ENCODE peak calls at places on chromosome 16, in ten cellular contexts. One of them, this sample, is unnamed.
A peak's percentile ranks its signal among the peaks of the same experiment; 100 is the strongest.

GRCh38 chr16:87125206-87126155 is 191.7 kb downstream of the C16orf95 start:
- DNase-seq in activated CD4-positive, alpha-beta memory T cell treated with anti-CD3 and anti-CD28 coated beads, Interleukin-2, amount 10 ng/mL, durations not matched to agents 7 days and 5 days: no peak
- DNase-seq in activated naive CD8-positive, alpha-beta T cell treated with anti-CD3 and anti-CD28 coated beads, Interleukin-2, amount 50 U/mL, for 24 hours: no peak
- DNase-seq in LoVo: no peak
- DNase-seq in CD4-positive, CD25-positive, alpha-beta regulatory T cell: no peak
- DNase-seq in uterus: no peak
- DNase-seq in NCI-H2029 treated with DMSO at 0.1 percent for 48 hours: no peak
- DNase-seq in HTR-8/SVneo: no peak
- DNase-seq in aorta: no peak
- DNase-seq in T-helper 2 cell: no peak
- DNase-seq in this sample: peak; percentile 46

GRCh38 chr16:81558444-81559175 is 114.0 kb downstream of the CMIP start:
- DNase-seq in aorta: peak; percentile 56
- DNase-seq in uterus: no peak
- DNase-seq in NCI-H2029 treated with DMSO at 0.1 percent for 48 hours: peak; percentile 56
- DNase-seq in LoVo: peak; percentile 81
- DNase-seq in HTR-8/SVneo: no peak
- DNase-seq in activated naive CD8-positive, alpha-beta T cell treated with anti-CD3 and anti-CD28 coated beads, Interleukin-2, amount 50 U/mL, for 24 hours: no peak
- DNase-seq in activated CD4-positive, alpha-beta memory T cell treated with anti-CD3 and anti-CD28 coated beads, Interleukin-2, amount 10 ng/mL, durations not matched to agents 7 days and 5 days: no peak
- DNase-seq in T-helper 2 cell: no peak
- DNase-seq in CD4-positive, CD25-positive, alpha-beta regulatory T cell: no peak
- DNase-seq in this sample: no peak

GRCh38 chr16:85261205-85261604 is 148.9 kb upstream of the CIBAR2 start:
- DNase-seq in CD4-positive, CD25-positive, alpha-beta regulatory T cell: no peak
- DNase-seq in activated naive CD8-positive, alpha-beta T cell treated with anti-CD3 and anti-CD28 coated beads, Interleukin-2, amount 50 U/mL, for 24 hours: no peak
- DNase-seq in HTR-8/SVneo: no peak
- DNase-seq in NCI-H2029 treated with DMSO at 0.1 percent for 48 hours: no peak
- DNase-seq in activated CD4-positive, alpha-beta memory T cell treated with anti-CD3 and anti-CD28 coated beads, Interleukin-2, amount 10 ng/mL, durations not matched to agents 7 days and 5 days: no peak
- DNase-seq in LoVo: no peak
- DNase-seq in T-helper 2 cell: no peak
- DNase-seq in uterus: no peak
- DNase-seq in aorta: no peak
- DNase-seq in this sample: no peak

GRCh38 chr16:85162478-85163277 is 50.4 kb upstream of the CIBAR2 start:
- DNase-seq in activated naive CD8-positive, alpha-beta T cell treated with anti-CD3 and anti-CD28 coated beads, Interleukin-2, amount 50 U/mL, for 24 hours: no peak
- DNase-seq in activated CD4-positive, alpha-beta memory T cell treated with anti-CD3 and anti-CD28 coated beads, Interleukin-2, amount 10 ng/mL, durations not matched to agents 7 days and 5 days: no peak
- DNase-seq in aorta: peak; percentile 88
- DNase-seq in uterus: peak; percentile 84
- DNase-seq in T-helper 2 cell: no peak
- DNase-seq in LoVo: no peak
- DNase-seq in CD4-positive, CD25-positive, alpha-beta regulatory T cell: no peak
- DNase-seq in HTR-8/SVneo: no peak
- DNase-seq in NCI-H2029 treated with DMSO at 0.1 percent for 48 hours: no peak
- DNase-seq in this sample: peak; percentile 91

GRCh38 chr16:88068476-88069396 is 117.5 kb downstream of the BANP start:
- DNase-seq in NCI-H2029 treated with DMSO at 0.1 percent for 48 hours: no peak
- DNase-seq in activated CD4-positive, alpha-beta memory T cell treated with anti-CD3 and anti-CD28 coated beads, Interleukin-2, amount 10 ng/mL, durations not matched to agents 7 days and 5 days: no peak
- DNase-seq in CD4-positive, CD25-positive, alpha-beta regulatory T cell: no peak
- DNase-seq in aorta: peak; percentile 36
- DNase-seq in activated naive CD8-positive, alpha-beta T cell treated with anti-CD3 and anti-CD28 coated beads, Interleukin-2, amount 50 U/mL, for 24 hours: no peak
- DNase-seq in LoVo: no peak
- DNase-seq in uterus: no peak
- DNase-seq in T-helper 2 cell: no peak
- DNase-seq in HTR-8/SVneo: no peak
- DNase-seq in this sample: peak; percentile 53

GRCh38 chr16:49012961-49013726 is 268.5 kb downstream of the CBLN1 start:
- DNase-seq in CD4-positive, CD25-positive, alpha-beta regulatory T cell: no peak
- DNase-seq in activated CD4-positive, alpha-beta memory T cell treated with anti-CD3 and anti-CD28 coated beads, Interleukin-2, amount 10 ng/mL, durations not matched to agents 7 days and 5 days: no peak
- DNase-seq in T-helper 2 cell: no peak
- DNase-seq in uterus: peak; percentile 41
- DNase-seq in aorta: no peak
- DNase-seq in NCI-H2029 treated with DMSO at 0.1 percent for 48 hours: peak; percentile 49
- DNase-seq in activated naive CD8-positive, alpha-beta T cell treated with anti-CD3 and anti-CD28 coated beads, Interleukin-2, amount 50 U/mL, for 24 hours: no peak
- DNase-seq in HTR-8/SVneo: no peak
- DNase-seq in LoVo: no peak
- DNase-seq in this sample: peak; percentile 92

GRCh38 chr16:83102336-83102735 is 475.6 kb downstream of the CDH13 start:
- DNase-seq in aorta: no peak
- DNase-seq in HTR-8/SVneo: no peak
- DNase-seq in activated naive CD8-positive, alpha-beta T cell treated with anti-CD3 and anti-CD28 coated beads, Interleukin-2, amount 50 U/mL, for 24 hours: no peak
- DNase-seq in T-helper 2 cell: no peak
- DNase-seq in activated CD4-positive, alpha-beta memory T cell treated with anti-CD3 and anti-CD28 coated beads, Interleukin-2, amount 10 ng/mL, durations not matched to agents 7 days and 5 days: no peak
- DNase-seq in NCI-H2029 treated with DMSO at 0.1 percent for 48 hours: no peak
- DNase-seq in CD4-positive, CD25-positive, alpha-beta regulatory T cell: no peak
- DNase-seq in LoVo: no peak
- DNase-seq in uterus: no peak
- DNase-seq in this sample: no peak

GRCh38 chr16:85100265-85100664 is 12.0 kb downstream of the CIBAR2 start:
- DNase-seq in LoVo: no peak
- DNase-seq in HTR-8/SVneo: no peak
- DNase-seq in T-helper 2 cell: no peak
- DNase-seq in uterus: no peak
- DNase-seq in aorta: no peak
- DNase-seq in activated naive CD8-positive, alpha-beta T cell treated with anti-CD3 and anti-CD28 coated beads, Interleukin-2, amount 50 U/mL, for 24 hours: no peak
- DNase-seq in activated CD4-positive, alpha-beta memory T cell treated with anti-CD3 and anti-CD28 coated beads, Interleukin-2, amount 10 ng/mL, durations not matched to agents 7 days and 5 days: no peak
- DNase-seq in NCI-H2029 treated with DMSO at 0.1 percent for 48 hours: no peak
- DNase-seq in CD4-positive, CD25-positive, alpha-beta regulatory T cell: no peak
- DNase-seq in this sample: no peak

GRCh38 chr16:52549011-52549692 is 2.2 kb upstream of the TOX3 start:
- DNase-seq in LoVo: no peak
- DNase-seq in NCI-H2029 treated with DMSO at 0.1 percent for 48 hours: no peak
- DNase-seq in activated CD4-positive, alpha-beta memory T cell treated with anti-CD3 and anti-CD28 coated beads, Interleukin-2, amount 10 ng/mL, durations not matched to agents 7 days and 5 days: no peak
- DNase-seq in uterus: no peak
- DNase-seq in CD4-positive, CD25-positive, alpha-beta regulatory T cell: no peak
- DNase-seq in T-helper 2 cell: no peak
- DNase-seq in HTR-8/SVneo: no peak
- DNase-seq in aorta: no peak
- DNase-seq in activated naive CD8-positive, alpha-beta T cell treated with anti-CD3 and anti-CD28 coated beads, Interleukin-2, amount 50 U/mL, for 24 hours: no peak
- DNase-seq in this sample: no peak

GRCh38 chr16:89040391-89040790 is 53.3 kb upstream of the ACSF3 start:
- DNase-seq in uterus: no peak
- DNase-seq in activated naive CD8-positive, alpha-beta T cell treated with anti-CD3 and anti-CD28 coated beads, Interleukin-2, amount 50 U/mL, for 24 hours: no peak
- DNase-seq in CD4-positive, CD25-positive, alpha-beta regulatory T cell: no peak
- DNase-seq in T-helper 2 cell: no peak
- DNase-seq in HTR-8/SVneo: no peak
- DNase-seq in LoVo: no peak
- DNase-seq in NCI-H2029 treated with DMSO at 0.1 percent for 48 hours: no peak
- DNase-seq in aorta: peak; percentile 36
- DNase-seq in activated CD4-positive, alpha-beta memory T cell treated with anti-CD3 and anti-CD28 coated beads, Interleukin-2, amount 10 ng/mL, durations not matched to agents 7 days and 5 days: no peak
- DNase-seq in this sample: no peak

GRCh38 chr16:66357523-66357928 is 9.0 kb upstream of the CDH5 start:
- DNase-seq in activated CD4-positive, alpha-beta memory T cell treated with anti-CD3 and anti-CD28 coated beads, Interleukin-2, amount 10 ng/mL, durations not matched to agents 7 days and 5 days: no peak
- DNase-seq in T-helper 2 cell: no peak
- DNase-seq in CD4-positive, CD25-positive, alpha-beta regulatory T cell: no peak
- DNase-seq in activated naive CD8-positive, alpha-beta T cell treated with anti-CD3 and anti-CD28 coated beads, Interleukin-2, amount 50 U/mL, for 24 hours: peak; percentile 29
- DNase-seq in uterus: peak; percentile 38
- DNase-seq in NCI-H2029 treated with DMSO at 0.1 percent for 48 hours: no peak
- DNase-seq in aorta: no peak
- DNase-seq in HTR-8/SVneo: peak; percentile 87
- DNase-seq in LoVo: peak; percentile 57
- DNase-seq in this sample: peak; percentile 75

GRCh38 chr16:11101695-11102522 is 154.1 kb downstream of the SOCS1 start:
- DNase-seq in HTR-8/SVneo: no peak
- DNase-seq in CD4-positive, CD25-positive, alpha-beta regulatory T cell: no peak
- DNase-seq in NCI-H2029 treated with DMSO at 0.1 percent for 48 hours: no peak
- DNase-seq in T-helper 2 cell: no peak
- DNase-seq in LoVo: no peak
- DNase-seq in aorta: no peak
- DNase-seq in activated naive CD8-positive, alpha-beta T cell treated with anti-CD3 and anti-CD28 coated beads, Interleukin-2, amount 50 U/mL, for 24 hours: no peak
- DNase-seq in activated CD4-positive, alpha-beta memory T cell treated with anti-CD3 and anti-CD28 coated beads, Interleukin-2, amount 10 ng/mL, durations not matched to agents 7 days and 5 days: no peak
- DNase-seq in uterus: no peak
- DNase-seq in this sample: no peak

GRCh38 chr16:69600202-69600601 is 34.4 kb downstream of the NFAT5 start:
- DNase-seq in uterus: no peak
- DNase-seq in CD4-positive, CD25-positive, alpha-beta regulatory T cell: no peak
- DNase-seq in aorta: no peak
- DNase-seq in NCI-H2029 treated with DMSO at 0.1 percent for 48 hours: no peak
- DNase-seq in activated CD4-positive, alpha-beta memory T cell treated with anti-CD3 and anti-CD28 coated beads, Interleukin-2, amount 10 ng/mL, durations not matched to agents 7 days and 5 days: no peak
- DNase-seq in LoVo: no peak
- DNase-seq in activated naive CD8-positive, alpha-beta T cell treated with anti-CD3 and anti-CD28 coated beads, Interleukin-2, amount 50 U/mL, for 24 hours: no peak
- DNase-seq in HTR-8/SVneo: no peak
- DNase-seq in T-helper 2 cell: no peak
- DNase-seq in this sample: no peak

GRCh38 chr16:81313731-81314602 is 795 bp upstream of the GAN start:
- DNase-seq in activated naive CD8-positive, alpha-beta T cell treated with anti-CD3 and anti-CD28 coated beads, Interleukin-2, amount 50 U/mL, for 24 hours: no peak
- DNase-seq in LoVo: no peak
- DNase-seq in HTR-8/SVneo: no peak
- DNase-seq in uterus: no peak
- DNase-seq in activated CD4-positive, alpha-beta memory T cell treated with anti-CD3 and anti-CD28 coated beads, Interleukin-2, amount 10 ng/mL, durations not matched to agents 7 days and 5 days: peak; percentile 18
- DNase-seq in CD4-positive, CD25-positive, alpha-beta regulatory T cell: no peak
- DNase-seq in T-helper 2 cell: no peak
- DNase-seq in NCI-H2029 treated with DMSO at 0.1 percent for 48 hours: no peak
- DNase-seq in aorta: no peak
- DNase-seq in this sample: no peak

GRCh38 chr16:56911771-56912541 is 20.0 kb upstream of the HERPUD1 start:
- DNase-seq in activated CD4-positive, alpha-beta memory T cell treated with anti-CD3 and anti-CD28 coated beads, Interleukin-2, amount 10 ng/mL, durations not matched to agents 7 days and 5 days: no peak
- DNase-seq in NCI-H2029 treated with DMSO at 0.1 percent for 48 hours: no peak
- DNase-seq in CD4-positive, CD25-positive, alpha-beta regulatory T cell: no peak
- DNase-seq in uterus: no peak
- DNase-seq in LoVo: no peak
- DNase-seq in T-helper 2 cell: no peak
- DNase-seq in HTR-8/SVneo: peak; percentile 60
- DNase-seq in aorta: peak; percentile 82
- DNase-seq in activated naive CD8-positive, alpha-beta T cell treated with anti-CD3 and anti-CD28 coated beads, Interleukin-2, amount 50 U/mL, for 24 hours: no peak
- DNase-seq in this sample: peak; percentile 76

GRCh38 chr16:59690216-59690615 is 956.1 kb upstream of the GOT2 start:
- DNase-seq in uterus: no peak
- DNase-seq in activated CD4-positive, alpha-beta memory T cell treated with anti-CD3 and anti-CD28 coated beads, Interleukin-2, amount 10 ng/mL, durations not matched to agents 7 days and 5 days: no peak
- DNase-seq in aorta: no peak
- DNase-seq in T-helper 2 cell: no peak
- DNase-seq in LoVo: no peak
- DNase-seq in HTR-8/SVneo: no peak
- DNase-seq in activated naive CD8-positive, alpha-beta T cell treated with anti-CD3 and anti-CD28 coated beads, Interleukin-2, amount 50 U/mL, for 24 hours: no peak
- DNase-seq in CD4-positive, CD25-positive, alpha-beta regulatory T cell: no peak
- DNase-seq in NCI-H2029 treated with DMSO at 0.1 percent for 48 hours: no peak
- DNase-seq in this sample: no peak

GRCh38 chr16:87233928-87234327 is 83.3 kb downstream of the C16orf95 start:
- DNase-seq in NCI-H2029 treated with DMSO at 0.1 percent for 48 hours: no peak
- DNase-seq in T-helper 2 cell: no peak
- DNase-seq in uterus: no peak
- DNase-seq in CD4-positive, CD25-positive, alpha-beta regulatory T cell: no peak
- DNase-seq in aorta: no peak
- DNase-seq in HTR-8/SVneo: peak; percentile 41
- DNase-seq in LoVo: no peak
- DNase-seq in activated naive CD8-positive, alpha-beta T cell treated with anti-CD3 and anti-CD28 coated beads, Interleukin-2, amount 50 U/mL, for 24 hours: no peak
- DNase-seq in activated CD4-positive, alpha-beta memory T cell treated with anti-CD3 and anti-CD28 coated beads, Interleukin-2, amount 10 ng/mL, durations not matched to agents 7 days and 5 days: no peak
- DNase-seq in this sample: no peak

GRCh38 chr16:65933703-65934102 is 432.8 kb upstream of the CDH5 start:
- DNase-seq in activated CD4-positive, alpha-beta memory T cell treated with anti-CD3 and anti-CD28 coated beads, Interleukin-2, amount 10 ng/mL, durations not matched to agents 7 days and 5 days: no peak
- DNase-seq in HTR-8/SVneo: no peak
- DNase-seq in uterus: no peak
- DNase-seq in T-helper 2 cell: no peak
- DNase-seq in activated naive CD8-positive, alpha-beta T cell treated with anti-CD3 and anti-CD28 coated beads, Interleukin-2, amount 50 U/mL, for 24 hours: no peak
- DNase-seq in CD4-positive, CD25-positive, alpha-beta regulatory T cell: no peak
- DNase-seq in LoVo: no peak
- DNase-seq in aorta: no peak
- DNase-seq in NCI-H2029 treated with DMSO at 0.1 percent for 48 hours: no peak
- DNase-seq in this sample: no peak

GRCh38 chr16:79912592-79913310 is 312.2 kb upstream of the MAF start:
- DNase-seq in CD4-positive, CD25-positive, alpha-beta regulatory T cell: no peak
- DNase-seq in activated naive CD8-positive, alpha-beta T cell treated with anti-CD3 and anti-CD28 coated beads, Interleukin-2, amount 50 U/mL, for 24 hours: no peak
- DNase-seq in aorta: no peak
- DNase-seq in activated CD4-positive, alpha-beta memory T cell treated with anti-CD3 and anti-CD28 coated beads, Interleukin-2, amount 10 ng/mL, durations not matched to agents 7 days and 5 days: no peak
- DNase-seq in HTR-8/SVneo: no peak
- DNase-seq in NCI-H2029 treated with DMSO at 0.1 percent for 48 hours: no peak
- DNase-seq in LoVo: no peak
- DNase-seq in T-helper 2 cell: no peak
- DNase-seq in uterus: no peak
- DNase-seq in this sample: no peak

GRCh38 chr16:86683441-86684194 is 105.3 kb downstream of the FOXL1 start:
- DNase-seq in NCI-H2029 treated with DMSO at 0.1 percent for 48 hours: no peak
- DNase-seq in T-helper 2 cell: no peak
- DNase-seq in activated CD4-positive, alpha-beta memory T cell treated with anti-CD3 and anti-CD28 coated beads, Interleukin-2, amount 10 ng/mL, durations not matched to agents 7 days and 5 days: no peak
- DNase-seq in HTR-8/SVneo: no peak
- DNase-seq in CD4-positive, CD25-positive, alpha-beta regulatory T cell: no peak
- DNase-seq in aorta: no peak
- DNase-seq in LoVo: no peak
- DNase-seq in activated naive CD8-positive, alpha-beta T cell treated with anti-CD3 and anti-CD28 coated beads, Interleukin-2, amount 50 U/mL, for 24 hours: no peak
- DNase-seq in uterus: no peak
- DNase-seq in this sample: peak; percentile 40

GRCh38 chr16:84795338-84796053 is 24.3 kb upstream of the CRISPLD2 start:
- DNase-seq in activated CD4-positive, alpha-beta memory T cell treated with anti-CD3 and anti-CD28 coated beads, Interleukin-2, amount 10 ng/mL, durations not matched to agents 7 days and 5 days: no peak
- DNase-seq in LoVo: no peak
- DNase-seq in uterus: peak; percentile 94
- DNase-seq in NCI-H2029 treated with DMSO at 0.1 percent for 48 hours: no peak
- DNase-seq in HTR-8/SVneo: peak; percentile 79
- DNase-seq in T-helper 2 cell: no peak
- DNase-seq in aorta: peak; percentile 82
- DNase-seq in activated naive CD8-positive, alpha-beta T cell treated with anti-CD3 and anti-CD28 coated beads, Interleukin-2, amount 50 U/mL, for 24 hours: no peak
- DNase-seq in CD4-positive, CD25-positive, alpha-beta regulatory T cell: no peak
- DNase-seq in this sample: peak; percentile 97

GRCh38 chr16:67425046-67425445 is 5.9 kb upstream of the HSD11B2 start:
- DNase-seq in activated naive CD8-positive, alpha-beta T cell treated with anti-CD3 and anti-CD28 coated beads, Interleukin-2, amount 50 U/mL, for 24 hours: no peak
- DNase-seq in T-helper 2 cell: no peak
- DNase-seq in HTR-8/SVneo: no peak
- DNase-seq in NCI-H2029 treated with DMSO at 0.1 percent for 48 hours: no peak
- DNase-seq in uterus: no peak
- DNase-seq in aorta: no peak
- DNase-seq in LoVo: no peak
- DNase-seq in activated CD4-positive, alpha-beta memory T cell treated with anti-CD3 and anti-CD28 coated beads, Interleukin-2, amount 10 ng/mL, durations not matched to agents 7 days and 5 days: no peak
- DNase-seq in CD4-positive, CD25-positive, alpha-beta regulatory T cell: no peak
- DNase-seq in this sample: no peak

GRCh38 chr16:77896357-77896972 is 108.1 kb downstream of the VAT1L start:
- DNase-seq in LoVo: no peak
- DNase-seq in HTR-8/SVneo: peak; percentile 18
- DNase-seq in aorta: no peak
- DNase-seq in CD4-positive, CD25-positive, alpha-beta regulatory T cell: no peak
- DNase-seq in activated CD4-positive, alpha-beta memory T cell treated with anti-CD3 and anti-CD28 coated beads, Interleukin-2, amount 10 ng/mL, durations not matched to agents 7 days and 5 days: no peak
- DNase-seq in uterus: no peak
- DNase-seq in T-helper 2 cell: no peak
- DNase-seq in activated naive CD8-positive, alpha-beta T cell treated with anti-CD3 and anti-CD28 coated beads, Interleukin-2, amount 50 U/mL, for 24 hours: no peak
- DNase-seq in NCI-H2029 treated with DMSO at 0.1 percent for 48 hours: no peak
- DNase-seq in this sample: no peak

GRCh38 chr16:79751785-79752184 is 151.2 kb upstream of the MAF start:
- DNase-seq in aorta: peak; percentile 70
- DNase-seq in uterus: peak; percentile 92
- DNase-seq in T-helper 2 cell: no peak
- DNase-seq in activated CD4-positive, alpha-beta memory T cell treated with anti-CD3 and anti-CD28 coated beads, Interleukin-2, amount 10 ng/mL, durations not matched to agents 7 days and 5 days: no peak
- DNase-seq in CD4-positive, CD25-positive, alpha-beta regulatory T cell: no peak
- DNase-seq in activated naive CD8-positive, alpha-beta T cell treated with anti-CD3 and anti-CD28 coated beads, Interleukin-2, amount 50 U/mL, for 24 hours: no peak
- DNase-seq in HTR-8/SVneo: no peak
- DNase-seq in NCI-H2029 treated with DMSO at 0.1 percent for 48 hours: no peak
- DNase-seq in LoVo: no peak
- DNase-seq in this sample: peak; percentile 86